ENCODE peak calls at places on chromosomes 12 and 14, in six cellular contexts. L is HEK293T, X is IMR-90, M is K562, P is HepG2, Q is GM12878. W is an unnamed sample.

GRCh38 chr12:71157601-71158233 is at the start of gene TSPAN8:
- DNase-seq in L (no peak), X (no peak), M (no peak), P (peak), Q (no peak), W (no peak)

GRCh38 chr12:84842406-84843013 is 70.1 kb downstream of the SLC6A15 start:
- DNase-seq in L (peak), X (peak), M (peak), P (peak), Q (no peak), W (peak)

GRCh38 chr14:87013583-87013982 is 979.4 kb downstream of the GALC start:
- DNase-seq in L (no peak), X (peak), M (no peak), P (no peak), Q (no peak), W (no peak)

GRCh38 chr12:7060353-7060954 is at the start of gene C1S:
- DNase-seq in L (peak), X (peak), M (peak), P (peak), Q (no peak), W (peak)

GRCh38 chr12:122945047-122945592 is 21.1 kb downstream of the ABCB9 start:
- DNase-seq in L (no peak), X (no peak), M (no peak), P (no peak), Q (no peak), W (no peak)

GRCh38 chr14:87170179-87170578 is 822.8 kb downstream of the GALC start:
- DNase-seq in L (no peak), X (no peak), M (no peak), P (no peak), Q (no peak), W (no peak)

GRCh38 chr12:50088577-50089335 is 3.6 kb downstream of the SMARCD1 start:
- DNase-seq in L (peak), X (peak), M (peak), P (peak), Q (peak), W (peak)

GRCh38 chr12:92136883-92137582 is 8.6 kb downstream of the BTG1 start:
- DNase-seq in L (no peak), X (peak), M (no peak), P (peak), Q (no peak), W (peak)

GRCh38 chr12:77354766-77355362 is 289.5 kb upstream of the E2F7 start:
- DNase-seq in L (no peak), X (peak), M (no peak), P (no peak), Q (no peak), W (no peak)

GRCh38 chr14:57049848-57050247 is 218.9 kb downstream of the EXOC5 start:
- DNase-seq in L (no peak), X (no peak), M (no peak), P (no peak), Q (no peak), W (no peak)

GRCh38 chr12:45518516-45519235 is 210.8 kb upstream of the ARID2 start:
- DNase-seq in L (no peak), X (no peak), M (no peak), P (no peak), Q (no peak), W (no peak)

GRCh38 chr12:25388216-25388615 is 137.5 kb upstream of the KRAS start:
- DNase-seq in L (no peak), X (peak), M (no peak), P (no peak), Q (no peak), W (peak)

GRCh38 chr12:110252716-110253115 is 28.3 kb upstream of the ATP2A2 start:
- DNase-seq in L (no peak), X (no peak), M (no peak), P (no peak), Q (no peak), W (no peak)

GRCh38 chr14:22821193-22822016 is 6.2 kb upstream of the SLC7A7 start:
- DNase-seq in L (peak), X (no peak), M (no peak), P (peak), Q (no peak), W (peak)

GRCh38 chr14:104950021-104950420 is 25.3 kb downstream of the PLD4 start:
- DNase-seq in L (no peak), X (no peak), M (no peak), P (no peak), Q (no peak), W (no peak)

GRCh38 chr12:124390442-124391116 is 95.7 kb downstream of the RFLNA start:
- DNase-seq in L (no peak), X (peak), M (no peak), P (no peak), Q (peak), W (peak)

GRCh38 chr12:57758566-57759359 is 3.9 kb downstream of the MARCHF9 start:
- DNase-seq in L (no peak), X (no peak), M (no peak), P (no peak), Q (no peak), W (no peak)

GRCh38 chr14:31887929-31888580 is 189.0 kb upstream of the ARHGAP5 start:
- DNase-seq in L (no peak), X (no peak), M (no peak), P (no peak), Q (no peak), W (no peak)

GRCh38 chr12:121580959-121581680 is at the start of gene KDM2B:
- DNase-seq in L (peak), X (peak), M (peak), P (peak), Q (no peak), W (no peak)

GRCh38 chr12:56957229-56958052 is at the start of gene RDH16:
- DNase-seq in L (no peak), X (no peak), M (peak), P (no peak), Q (no peak), W (no peak)

GRCh38 chr12:113940357-113940756 is 25.8 kb downstream of the RBM19 start:
- DNase-seq in L (no peak), X (no peak), M (no peak), P (no peak), Q (no peak), W (no peak)

GRCh38 chr12:52836042-52836466 is 1.9 kb upstream of the KRT79 start:
- DNase-seq in L (no peak), X (peak), M (peak), P (no peak), Q (no peak), W (no peak)

GRCh38 chr14:61696753-61697318 is 1.5 kb downstream of the HIF1A start:
- DNase-seq in L (no peak), X (no peak), M (no peak), P (no peak), Q (no peak), W (no peak)

GRCh38 chr12:52119398-52120254 is 40.1 kb downstream of the SMIM41 start:
- DNase-seq in L (peak), X (no peak), M (peak), P (peak), Q (no peak), W (peak)

DNA sequence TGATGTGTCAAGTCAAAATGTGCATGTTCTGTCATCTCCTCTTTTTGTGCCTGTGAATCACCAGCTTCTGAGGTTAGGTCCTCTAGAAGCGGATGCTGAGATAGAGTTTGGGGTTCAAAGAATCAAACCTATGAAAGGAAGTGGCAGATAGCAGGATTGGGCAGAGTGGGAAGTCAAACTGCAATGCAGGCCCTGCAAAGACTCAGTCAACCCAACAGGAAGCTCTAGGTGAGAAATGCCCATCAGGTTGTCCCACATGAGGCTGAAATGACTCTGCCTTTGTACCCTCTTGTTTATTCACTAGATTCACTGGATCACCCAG is 4.5 kb upstream of the MIA2 start:
- DNase-seq in L (no peak), X (peak), M (no peak), P (no peak), Q (no peak), W (no peak)
- TF ChIP-seq BHLHE40 in L (no peak), X (no peak), M (no peak), P (no peak), Q (no peak), W (no peak)

DNA sequence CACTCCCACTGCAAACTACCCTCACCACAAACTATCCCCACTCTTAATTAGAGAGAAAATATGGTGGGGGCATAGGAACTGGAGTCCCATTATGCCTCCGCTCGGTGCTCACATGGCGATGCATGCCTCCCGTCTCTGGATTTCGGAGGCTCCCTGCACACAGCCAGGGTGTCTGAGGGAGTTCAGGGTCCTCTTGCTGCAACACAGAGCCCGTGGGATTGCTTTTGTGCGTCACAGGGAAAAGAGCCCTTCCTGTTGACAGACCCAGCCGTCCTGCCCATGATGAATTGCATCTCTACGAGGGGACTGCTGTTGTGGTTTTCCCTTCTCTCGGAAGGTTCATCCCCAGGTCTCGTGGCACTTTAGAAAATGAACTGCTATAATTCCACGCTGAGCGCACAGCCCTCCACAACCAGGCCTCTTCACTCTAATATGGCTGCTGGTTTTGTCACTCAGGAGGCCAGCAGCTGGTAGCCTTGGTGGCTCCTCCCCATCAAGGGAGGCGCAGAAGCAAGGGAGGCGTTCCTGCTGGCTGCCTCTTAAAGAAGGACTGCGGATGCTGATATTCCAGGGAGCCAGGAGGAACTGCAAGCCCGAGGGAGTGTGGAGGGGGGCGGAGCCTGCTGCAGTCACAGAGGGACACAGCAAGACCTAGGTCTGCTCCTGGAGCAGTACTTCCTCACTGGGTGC is 158.0 kb downstream of the KCNA5 start:
- DNase-seq in L (no peak), X (peak), M (peak), P (no peak), Q (no peak), W (peak)
- TF ChIP-seq BHLHE40 in L (no peak), X (no peak), M (no peak), P (no peak), Q (no peak), W (no peak)

GRCh38 chr12:12870454-12870853 is 20.9 kb upstream of the GPRC5A start:
- DNase-seq in L (no peak), X (peak), M (no peak), P (peak), Q (no peak), W (peak)
- TF ChIP-seq BHLHE40 in L (no peak), X (peak), M (no peak), P (no peak), Q (no peak), W (no peak)

GRCh38 chr12:120080043-120080400 is 36.5 kb downstream of the RAB35 start:
- DNase-seq in L (no peak), X (no peak), M (no peak), P (no peak), Q (no peak), W (no peak)

GRCh38 chr12:120077260-120077659 is 39.3 kb downstream of the RAB35 start:
- DNase-seq in L (no peak), X (no peak), M (no peak), P (no peak), Q (no peak), W (no peak)

GRCh38 chr12:120076651-120077050 is 39.9 kb downstream of the RAB35 start:
- DNase-seq in L (no peak), X (no peak), M (no peak), P (no peak), Q (no peak), W (no peak)

GRCh38 chr12:120078868-120079267 is 37.7 kb downstream of the RAB35 start:
- DNase-seq in L (no peak), X (no peak), M (no peak), P (no peak), Q (no peak), W (no peak)

DNA sequence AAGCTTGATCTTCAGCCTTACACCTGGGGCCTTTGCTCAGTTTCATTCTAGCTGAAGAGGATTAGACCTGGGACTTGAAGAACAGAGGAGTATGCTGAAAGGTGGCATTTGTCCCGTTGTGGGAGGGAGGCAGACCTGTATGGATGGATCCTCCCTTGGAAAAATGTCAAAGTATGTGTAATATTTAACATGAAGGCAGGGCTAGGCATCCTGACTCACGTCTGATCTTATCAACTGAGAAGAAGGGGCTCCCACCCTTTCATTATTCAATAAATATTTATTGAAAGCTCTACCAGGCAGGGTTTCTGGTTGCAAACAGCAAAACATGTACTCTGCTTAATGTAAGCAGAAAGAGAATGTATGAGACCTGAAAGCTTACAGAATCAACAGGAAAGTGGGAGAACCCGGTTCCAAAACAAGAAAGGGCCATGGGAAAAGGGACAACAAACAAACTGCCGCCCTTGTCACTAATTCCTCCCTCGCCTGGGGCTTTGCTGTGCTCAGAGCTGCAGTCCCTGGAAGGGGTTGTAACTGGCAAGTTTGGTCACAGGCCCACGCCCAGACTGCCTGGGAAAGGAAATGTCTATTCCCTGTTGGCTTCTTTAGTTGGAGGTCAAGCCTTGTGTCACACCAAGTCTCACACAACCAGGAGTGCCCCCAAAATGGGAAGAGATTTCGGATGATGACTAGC is 37.1 kb downstream of the RAB35 start:
- DNase-seq in L (no peak), X (no peak), M (no peak), P (peak), Q (no peak), W (peak)
- TF ChIP-seq BHLHE40 in L (no peak), X (no peak), M (no peak), P (no peak), Q (no peak), W (no peak)

GRCh38 chr12:15584366-15585041 is 204.7 kb downstream of the EPS8 start:
- DNase-seq in L (peak), X (peak), M (no peak), P (peak), Q (no peak), W (peak)
- TF ChIP-seq BHLHE40 in L (no peak), X (no peak), M (no peak), P (no peak), Q (no peak), W (no peak)

GRCh38 chr12:63133981-63134380 is 17.0 kb downstream of the AVPR1A start:
- DNase-seq in L (no peak), X (no peak), M (no peak), P (no peak), Q (no peak), W (no peak)

DNA sequence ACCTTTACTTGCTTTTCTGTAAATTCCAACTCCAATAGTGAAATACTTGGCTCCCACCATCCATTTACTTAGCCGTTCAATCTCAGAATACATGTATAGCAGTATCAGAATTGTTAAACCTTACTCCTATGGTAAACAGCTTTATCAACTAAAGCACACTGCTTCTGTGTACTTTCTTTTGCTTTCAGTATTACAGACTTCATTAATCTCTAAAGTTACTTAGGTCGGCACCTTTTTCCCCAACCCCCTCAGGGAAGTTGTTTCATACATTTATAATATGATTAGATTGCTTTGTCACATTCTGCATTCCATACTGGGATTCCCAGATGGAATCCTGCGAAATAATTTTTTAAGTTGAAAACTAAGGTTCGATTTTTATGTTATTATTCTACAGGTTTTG is 12.5 kb downstream of the AVPR1A start:
- DNase-seq in L (no peak), X (no peak), M (no peak), P (no peak), Q (no peak), W (no peak)
- TF ChIP-seq BHLHE40 in L (no peak), X (no peak), M (no peak), P (no peak), Q (no peak), W (no peak)